ENCODE peak calls at places on chromosomes 13 and 19, in six cellular contexts. N is stomach, K is ovary, U is endothelial cell of umbilical vein, E is IMR-90, S is tibial nerve. J is an unnamed sample.

GRCh38 chr13:99693351-99693750 is 192.1 kb downstream of the TM9SF2 start:
- DNase-seq in N (no peak), K (no peak), U (no peak), E (no peak), S (no peak), J (no peak)

GRCh38 chr19:48991823-48992570 is 1.1 kb downstream of the GYS1 start:
- DNase-seq in N (peak), K (peak), U (peak), E (peak), S (peak), J (peak)

GRCh38 chr13:111665691-111666095 is 345.3 kb downstream of the TEX29 start:
- DNase-seq in N (no peak), K (no peak), U (no peak), E (no peak), S (no peak), J (no peak)

GRCh38 chr19:743168-743687 is 7.7 kb upstream of the MISP start:
- DNase-seq in N (peak), K (peak), U (no peak), E (no peak), S (no peak), J (peak)

GRCh38 chr13:99392126-99392805 is 85.1 kb upstream of the GPR183 start:
- DNase-seq in N (no peak), K (no peak), U (no peak), E (no peak), S (no peak), J (no peak)

GRCh38 chr19:39135701-39136100 is 10.1 kb downstream of the PAK4 start:
- DNase-seq in N (no peak), K (no peak), U (no peak), E (no peak), S (no peak), J (no peak)

GRCh38 chr19:38229585-38230073 is 5.6 kb upstream of the DPF1 start:
- DNase-seq in N (peak), K (peak), U (peak), E (peak), S (no peak), J (peak)

GRCh38 chr13:77946522-77946921 is 27.9 kb upstream of the EDNRB start:
- DNase-seq in N (no peak), K (no peak), U (peak), E (no peak), S (no peak), J (no peak)

GRCh38 chr13:45828253-45828968 is 23.1 kb downstream of the SIAH3 start:
- DNase-seq in N (no peak), K (no peak), U (no peak), E (no peak), S (no peak), J (no peak)

GRCh38 chr19:9838324-9838723 is 3.2 kb downstream of the PIN1 start:
- DNase-seq in N (no peak), K (no peak), U (no peak), E (no peak), S (no peak), J (no peak)

GRCh38 chr13:44011036-44011435 is 131.3 kb downstream of the LACC1 start:
- DNase-seq in N (no peak), K (no peak), U (no peak), E (no peak), S (no peak), J (no peak)

GRCh38 chr19:2739602-2740313 is at the start of gene SLC39A3:
- DNase-seq in N (peak), K (peak), U (peak), E (peak), S (peak), J (peak)
- H3K27ac ChIP-seq in N (peak), K (no peak), U (peak), E (peak), S (peak), J (peak)

DNA sequence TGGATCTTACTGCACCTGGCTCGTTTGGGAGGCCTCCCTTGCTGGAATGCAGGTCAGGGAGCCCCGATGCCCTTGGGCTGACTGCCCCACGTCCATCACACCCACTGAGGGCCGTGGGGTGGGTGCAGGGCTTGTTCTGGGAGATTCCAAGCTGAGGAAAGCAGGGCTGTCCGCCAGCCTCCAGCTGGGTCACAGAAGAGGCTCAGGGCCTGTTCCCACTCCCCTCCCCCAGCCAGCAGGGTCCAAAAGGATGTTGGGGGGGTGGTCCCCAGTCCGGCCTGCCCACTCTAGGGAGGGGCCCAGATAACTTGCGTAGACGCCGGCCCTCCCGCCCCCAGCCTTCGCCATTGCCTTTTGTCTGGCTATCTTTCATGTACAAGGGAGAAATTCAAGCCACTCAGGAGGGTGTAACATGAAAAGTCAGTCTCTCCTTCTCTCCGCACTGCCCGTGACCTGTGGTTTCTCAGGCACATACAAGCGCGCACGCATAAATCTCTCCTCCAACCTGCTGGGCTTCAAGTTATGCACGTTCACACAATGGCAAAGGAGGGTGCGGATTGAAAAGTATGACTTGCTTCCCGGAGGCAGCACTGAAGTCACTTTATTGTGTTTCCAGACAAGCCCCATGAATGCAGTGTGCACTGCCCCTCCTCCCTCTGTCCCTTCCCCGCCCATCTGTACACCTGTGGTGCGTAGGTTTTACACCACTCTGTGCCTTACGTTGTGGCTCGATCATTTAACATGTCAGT is 20.2 kb downstream of the CARM1 start:
- DNase-seq in N (peak), K (peak), U (no peak), E (no peak), S (no peak), J (peak)
- TF ChIP-seq POLR2A in N (no peak), K (no peak), U (no peak), E (no peak), S (no peak), J (no peak)

GRCh38 chr19:4539697-4540581 is at the start of gene LRG1:
- DNase-seq in N (peak), K (peak), U (peak), E (no peak), S (peak), J (peak)
- H3K4me3 ChIP-seq in N (peak), K (no peak), U (no peak), E (no peak), S (no peak), J (no peak)

DNA sequence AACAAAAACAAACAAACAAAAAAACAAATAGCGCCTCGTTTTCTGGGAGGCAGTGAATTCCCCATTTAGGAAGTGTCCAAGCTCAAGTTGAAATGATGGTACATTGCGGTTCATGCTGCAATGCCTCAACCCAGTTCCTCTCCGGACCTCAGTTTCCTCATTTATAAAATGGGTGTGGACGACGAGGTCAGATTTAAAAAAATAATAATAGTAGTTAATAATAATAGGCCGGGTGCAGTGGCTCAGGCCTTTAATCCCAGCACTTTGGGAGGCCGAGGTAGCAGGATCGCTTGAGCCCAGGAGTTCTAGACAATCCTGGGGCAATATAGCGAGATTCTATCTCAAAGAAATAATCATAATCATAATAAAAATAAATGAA is 15.5 kb upstream of the ERCC1 start:
- DNase-seq in N (no peak), K (no peak), U (no peak), E (no peak), S (no peak), J (no peak)
- H3K27ac ChIP-seq in N (peak), K (peak), U (peak), E (no peak), S (peak), J (peak)

J was measured in body of pancreas.